ENCODE peak calls at places on chromosome 3, in seven cellular contexts. R, A, T, V, H, W and N are unnamed samples. For H3F3A, the result is how much of the 10 kb centered on the place peaks cover.

GRCh38 chr3:3776607-3777006 is 22.6 kb upstream of the LRRN1 start:
- DNase-seq in H (no peak), A (no peak), W (no peak), T (no peak), R (no peak), V (no peak), N (no peak)

GRCh38 chr3:69232447-69232846 is 110.1 kb upstream of the LMOD3 start:
- DNase-seq in W (peak), H (no peak), V (no peak), R (no peak), A (no peak), T (no peak), N (no peak)

GRCh38 chr3:102714567-102714966 is 279.8 kb downstream of the ZPLD1 start:
- DNase-seq in H (no peak), A (peak), T (no peak), W (no peak), V (no peak), R (no peak), N (no peak)

GRCh38 chr3:36493051-36493450 is 112.7 kb downstream of the STAC start:
- DNase-seq in R (no peak), W (no peak), T (no peak), H (no peak), A (no peak), V (no peak), N (no peak)

GRCh38 chr3:167913218-167913902 is 177.8 kb downstream of the SERPINI1 start:
- DNase-seq in A (peak), R (peak), H (peak), T (peak), V (peak), W (no peak), N (no peak)

GRCh38 chr3:47433796-47434195 is 41.9 kb downstream of the SCAP start:
- DNase-seq in A (no peak), T (no peak), R (no peak), W (peak), V (peak), H (no peak), N (no peak)

GRCh38 chr3:50481992-50482391 is 21.4 kb downstream of the CACNA2D2 start:
- DNase-seq in R (no peak), H (no peak), W (no peak), T (no peak), A (no peak), V (no peak), N (no peak)

GRCh38 chr3:193805448-193805847 is 212.4 kb downstream of the OPA1 start:
- DNase-seq in V (peak), H (peak), A (peak), R (no peak), W (peak), T (no peak), N (no peak)

GRCh38 chr3:130463221-130463620 is 53.8 kb upstream of the COL6A6 start:
- DNase-seq in H (no peak), V (no peak), R (no peak), T (no peak), A (no peak), W (no peak), N (no peak)

GRCh38 chr3:98573231-98573728 is 20.1 kb downstream of the CPOX start:
- DNase-seq in R (peak), W (no peak), V (peak), T (peak), A (peak), H (peak), N (no peak)

GRCh38 chr3:193948459-193948858 is 187.5 kb upstream of the HES1 start:
- DNase-seq in T (no peak), V (no peak), H (no peak), W (no peak), A (no peak), R (no peak), N (peak)

GRCh38 chr3:141335531-141336042 is 32.7 kb upstream of the ZBTB38 start:
- DNase-seq in R (no peak), V (no peak), A (no peak), T (no peak), H (peak), W (no peak), N (no peak)

GRCh38 chr3:141083226-141083625 is 32.1 kb downstream of the SPSB4 start:
- DNase-seq in A (no peak), H (no peak), T (no peak), W (no peak), V (no peak), R (no peak), N (no peak)

GRCh38 chr3:195844671-195845218 is 33.0 kb upstream of the MUC4 start:
- DNase-seq in T (no peak), W (no peak), V (no peak), H (no peak), R (peak), A (no peak), N (no peak)

GRCh38 chr3:45362161-45362560 is 26.2 kb upstream of the LARS2 start:
- DNase-seq in H (no peak), W (no peak), T (no peak), V (no peak), R (peak), A (no peak), N (no peak)

GRCh38 chr3:161323926-161324621 is 47.2 kb downstream of the SPTSSB start:
- DNase-seq in T (no peak), V (peak), R (no peak), H (no peak), W (no peak), A (no peak), N (no peak)

GRCh38 chr3:16476636-16477035 is 36.9 kb downstream of the RFTN1 start:
- DNase-seq in T (no peak), V (peak), W (no peak), R (no peak), H (peak), A (no peak), N (no peak)

GRCh38 chr3:168824107-168824506 is 728.4 kb upstream of the GOLIM4 start:
- DNase-seq in V (no peak), T (no peak), A (no peak), R (no peak), H (no peak), W (no peak), N (peak)

GRCh38 chr3:152272771-152273242 is 4.1 kb downstream of the MBNL1 start:
- DNase-seq in A (no peak), V (peak), T (no peak), W (no peak), H (peak), R (no peak), N (no peak)

GRCh38 chr3:12822725-12823373 is 18.5 kb downstream of the RPL32 start:
- DNase-seq in A (no peak), V (peak), H (no peak), R (no peak), T (no peak), W (no peak), N (peak)

GRCh38 chr3:150555859-150556436 is 9.4 kb downstream of the EIF2A start:
- DNase-seq in T (no peak), A (no peak), H (no peak), V (no peak), W (no peak), R (no peak), N (no peak)

GRCh38 chr3:59006791-59007517 is 42.9 kb downstream of the CFAP20DC start:
- DNase-seq in T (no peak), V (no peak), A (no peak), W (no peak), R (no peak), H (peak), N (no peak)

GRCh38 chr3:148146241-148146640 is 551.5 kb upstream of the AGTR1 start:
- DNase-seq in T (no peak), R (no peak), A (no peak), H (no peak), W (no peak), V (no peak), N (no peak)

GRCh38 chr3:139538733-139539132 is 809 bp downstream of the RBP1 start:
- DNase-seq in H (no peak), W (no peak), V (no peak), A (peak), R (peak), T (peak), N (no peak)

GRCh38 chr3:119146578-119147375 is 812 bp downstream of the TEX55 start:
- DNase-seq in V (no peak), H (no peak), R (no peak), W (no peak), T (no peak), A (no peak), N (no peak)

GRCh38 chr3:172562881-172563835 is 39.9 kb upstream of the TNFSF10 start:
- DNase-seq in R (no peak), T (peak), V (peak), W (peak), H (peak), A (no peak), N (no peak)

GRCh38 chr3:8303466-8303865 is 198.2 kb upstream of the LMCD1 start:
- DNase-seq in T (no peak), H (peak), R (no peak), W (no peak), V (peak), A (no peak), N (no peak)

GRCh38 chr3:18657858-18658820 is 233.0 kb upstream of the SATB1 start:
- DNase-seq in A (no peak), H (no peak), R (no peak), W (peak), V (peak), T (no peak), N (no peak)

GRCh38 chr3:10515884-10516495 is 10.6 kb upstream of the ATP2B2 start:
- DNase-seq in H (no peak), W (no peak), A (no peak), V (peak), T (peak), R (peak), N (no peak)

GRCh38 chr3:13021141-13021933 is 51.9 kb downstream of the IQSEC1 start:
- DNase-seq in A (peak), H (peak), T (no peak), V (no peak), R (no peak), W (peak), N (no peak)

DNA sequence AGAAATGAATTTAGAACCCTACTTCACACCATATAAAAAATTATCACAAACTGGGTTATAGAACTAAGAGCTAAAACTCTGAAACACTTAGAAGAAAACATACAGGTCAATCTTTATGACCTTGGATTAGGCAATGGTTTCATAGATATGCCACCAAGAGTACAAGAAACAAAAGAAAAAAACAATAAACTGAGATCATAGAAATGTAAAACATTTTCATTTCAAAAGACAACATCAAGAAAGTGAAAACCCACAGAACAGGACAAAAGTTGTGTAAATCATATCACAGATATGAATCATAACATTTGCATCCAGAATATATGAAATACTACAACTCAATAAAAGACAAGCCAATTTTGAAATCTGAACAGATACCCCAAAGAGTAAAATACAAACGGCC is 72.4 kb downstream of the TBL1XR1 start:
- DNase-seq in R (no peak), W (no peak), V (no peak), A (no peak), H (no peak), T (no peak), N (no peak)
- H3F3A ChIP-seq in R (under half), W (half or more), V (under half), A (under half), H (under half), T (under half), N (under half)

GRCh38 chr3:184691397-184692131 is 20.3 kb downstream of the MAGEF1 start:
- DNase-seq in R (no peak), T (no peak), V (no peak), H (peak), A (peak), W (no peak), N (no peak)
- H3K4me2 ChIP-seq in R (peak), T (no peak), V (no peak), H (no peak), A (no peak), W (no peak), N (no peak)

DNA sequence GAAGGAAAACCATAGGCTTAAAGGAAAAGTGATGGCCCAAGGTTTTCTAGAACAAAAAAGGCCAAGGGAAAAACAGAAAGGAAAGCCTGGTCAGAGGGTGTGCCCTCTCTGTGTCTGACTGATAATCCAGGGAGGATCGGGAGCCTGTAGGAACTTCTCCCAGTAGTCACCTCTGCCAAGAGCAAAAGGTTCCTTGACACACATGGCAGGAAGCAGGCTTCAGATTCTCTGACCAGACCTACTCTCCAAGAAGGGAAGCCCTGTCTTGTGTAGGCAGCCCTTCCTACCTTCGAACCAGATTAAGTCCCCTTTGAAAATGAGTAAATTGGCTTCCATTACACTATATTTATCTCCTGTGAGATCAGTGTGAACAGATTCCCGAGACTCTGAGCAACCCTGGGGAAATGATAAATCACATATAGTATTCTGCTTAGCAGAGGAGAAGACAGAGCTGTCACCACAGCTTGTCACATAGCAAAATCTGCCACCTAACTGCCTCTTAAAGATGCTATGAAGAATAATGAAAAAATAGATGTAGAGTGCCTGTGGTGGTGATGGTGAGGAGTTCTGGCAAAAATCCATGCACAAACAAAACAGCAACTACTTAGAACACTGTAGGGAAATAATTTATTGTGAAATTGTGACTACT is 38.8 kb downstream of the PARP14 start:
- DNase-seq in H (no peak), W (no peak), A (no peak), T (no peak), R (no peak), V (no peak), N (no peak)
- H3F3A ChIP-seq in H (under half), W (under half), A (under half), T (under half), R (under half), V (under half), N (under half)

DNA sequence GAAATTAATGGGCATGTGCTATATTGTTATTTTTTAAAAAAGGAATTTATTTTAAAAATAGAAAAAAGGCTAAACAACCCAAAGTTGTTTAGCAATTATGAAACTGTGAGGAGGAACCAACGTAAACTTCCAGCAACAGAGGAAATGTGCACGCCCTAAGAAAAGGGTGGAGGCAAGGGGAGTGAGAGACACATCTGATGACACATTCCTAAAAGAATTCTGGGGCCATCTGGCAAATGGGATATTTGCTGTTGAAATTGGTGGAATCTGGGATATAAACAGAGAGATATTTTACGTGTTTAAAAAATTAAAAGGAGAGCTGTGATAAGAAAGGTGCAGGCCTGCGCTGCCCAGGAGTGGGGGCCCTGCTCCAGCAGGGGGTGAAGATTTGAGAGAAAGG is 50.8 kb upstream of the MUC13 start:
- DNase-seq in V (peak), W (peak), R (no peak), T (no peak), H (peak), A (no peak), N (no peak)
- H3K4me2 ChIP-seq in V (peak), W (peak), R (no peak), T (no peak), H (peak), A (peak), N (no peak)